ENCODE peak calls at places on chromosomes 5 and 9, in ten cellular contexts. G, T, H, X, K, L, U, F, Y and I are unnamed samples.

GRCh38 chr9:94212091-94212490 is 47.0 kb upstream of the ZNF169 start:
- DNase-seq in G (no peak), T (no peak), H (peak; percentile 81), X (no peak), K (no peak), L (no peak), U (no peak), F (no peak), Y (no peak), I (no peak)

GRCh38 chr5:140142802-140143201 is 17.1 kb downstream of the IGIP start:
- DNase-seq in G (no peak), T (no peak), H (no peak), X (no peak), K (no peak), L (no peak), U (peak; percentile 13), F (no peak), Y (no peak), I (no peak)

GRCh38 chr9:73745598-73745997 is 593.9 kb downstream of the ANXA1 start:
- DNase-seq in G (no peak), T (no peak), H (no peak), X (no peak), K (no peak), L (no peak), U (no peak), F (no peak), Y (no peak), I (no peak)

GRCh38 chr5:19125956-19126713 is 861.9 kb downstream of the CDH18 start:
- DNase-seq in G (no peak), T (no peak), H (peak; percentile 2), X (no peak), K (no peak), L (no peak), U (no peak), F (no peak), Y (no peak), I (no peak)

GRCh38 chr5:72752909-72753308 is 63.6 kb upstream of the TNPO1 start:
- DNase-seq in G (no peak), T (no peak), H (no peak), X (no peak), K (no peak), L (no peak), U (no peak), F (no peak), Y (no peak), I (no peak)

GRCh38 chr5:172732201-172732865 is 38.7 kb downstream of the DUSP1 start:
- DNase-seq in G (no peak), T (no peak), H (no peak), X (no peak), K (no peak), L (no peak), U (no peak), F (no peak), Y (no peak), I (no peak)

GRCh38 chr9:38720083-38720755 is at the start of gene FAM240B:
- DNase-seq in G (no peak), T (no peak), H (no peak), X (no peak), K (no peak), L (no peak), U (no peak), F (no peak), Y (no peak), I (no peak)

GRCh38 chr9:120478208-120478607 is 101.8 kb downstream of the CDK5RAP2 start:
- DNase-seq in G (no peak), T (peak; percentile 6), H (peak; percentile 13), X (no peak), K (no peak), L (no peak), U (no peak), F (no peak), Y (no peak), I (peak; percentile 32)

DNA sequence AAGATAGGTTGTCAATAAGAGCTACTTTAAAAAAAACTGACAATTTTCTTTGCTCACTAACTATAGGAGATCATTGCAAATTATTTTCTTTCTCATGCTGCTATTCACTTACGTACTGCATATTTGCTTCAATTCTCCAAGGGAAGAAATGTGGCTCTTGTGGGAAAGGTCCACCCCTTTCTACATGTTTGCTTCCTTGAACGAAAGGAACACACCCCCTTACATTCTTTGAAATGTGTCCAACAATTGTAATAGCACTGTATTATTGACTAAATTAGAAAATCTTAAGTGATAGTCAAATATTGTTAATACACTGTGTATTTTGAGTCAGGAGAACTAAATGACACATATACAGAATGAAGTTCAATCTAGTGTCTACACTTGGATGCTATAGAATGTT is 5.2 kb downstream of the MEF2C start:
- DNase-seq in G (no peak), T (no peak), H (no peak), X (no peak), K (no peak), L (no peak), U (no peak), F (no peak), Y (no peak), I (no peak)
- H3K4me3 ChIP-seq in G (no peak overlapping the region), T (no peak overlapping the region), H (no peak overlapping the region), X (peak overlapping the region; percentile 40), K (no peak overlapping the region), L (no peak overlapping the region), U (no peak overlapping the region), F (peak overlapping the region; percentile 93), Y (no peak overlapping the region), I (no peak overlapping the region)

GRCh38 chr5:1489754-1490153 is 34.0 kb downstream of the LPCAT1 start:
- DNase-seq in G (no peak), T (no peak), H (no peak), X (no peak), K (no peak), L (no peak), U (no peak), F (no peak), Y (no peak), I (no peak)

GRCh38 chr5:1490360-1490759 is 33.4 kb downstream of the LPCAT1 start:
- DNase-seq in G (no peak), T (no peak), H (no peak), X (no peak), K (no peak), L (no peak), U (no peak), F (peak; percentile 69), Y (no peak), I (no peak)

GRCh38 chr5:1486271-1486670 is 37.5 kb downstream of the LPCAT1 start:
- DNase-seq in G (no peak), T (no peak), H (no peak), X (no peak), K (no peak), L (no peak), U (no peak), F (no peak), Y (no peak), I (no peak)

GRCh38 chr5:1487079-1487764 is 36.5 kb downstream of the LPCAT1 start:
- DNase-seq in G (no peak), T (no peak), H (no peak), X (no peak), K (no peak), L (no peak), U (no peak), F (no peak), Y (no peak), I (no peak)

DNA sequence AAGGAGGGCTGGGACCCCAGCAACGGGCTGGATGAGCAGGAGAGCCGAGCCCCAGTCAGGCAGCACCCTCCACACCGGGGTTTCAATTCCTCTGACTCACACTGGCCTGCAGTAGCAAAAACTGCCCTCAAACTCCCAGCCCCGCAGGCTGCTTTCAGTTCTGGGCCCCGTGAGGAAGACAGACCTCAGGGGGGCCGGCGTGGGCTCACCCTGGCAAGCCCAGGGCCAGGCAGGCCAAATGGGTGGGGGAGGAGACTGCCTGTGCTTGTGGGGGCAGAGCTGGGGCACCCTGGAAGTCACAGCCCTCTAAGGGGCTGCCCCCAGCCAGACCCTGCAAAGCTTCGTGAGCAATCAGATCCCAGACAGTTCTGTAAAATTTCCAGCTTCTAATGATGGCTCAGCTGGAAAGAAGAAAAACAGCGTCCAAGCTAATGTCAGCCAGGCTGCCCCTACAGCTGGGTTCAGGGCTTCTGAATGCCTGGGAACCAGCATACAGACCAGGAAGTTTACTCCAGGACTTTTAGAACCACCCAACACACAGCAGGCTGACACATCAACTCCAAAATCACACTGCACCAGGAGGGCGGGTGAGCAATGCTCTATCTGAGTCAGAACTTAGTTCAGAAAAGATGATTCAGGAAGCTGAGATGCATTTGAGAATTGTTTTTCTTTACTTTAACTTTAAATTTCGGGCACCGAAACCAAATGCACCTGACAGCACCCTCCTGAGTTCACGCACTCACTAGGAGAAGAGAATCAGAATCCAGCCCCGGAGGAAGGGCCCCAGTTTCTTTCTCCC is 34.7 kb downstream of the LPCAT1 start:
- DNase-seq in G (no peak), T (no peak), H (peak; percentile 71), X (no peak), K (no peak), L (no peak), U (no peak), F (peak; percentile 75), Y (no peak), I (peak; percentile 33)
- H3K36me3 ChIP-seq in G (peaks cover 5% of the 10 kb centered on the region), T (no peaks in the 10 kb centered on the region), H (peaks cover 38% of the 10 kb centered on the region), X (peaks cover under 1% of the 10 kb centered on the region), K (peaks cover 87% of the 10 kb centered on the region), L (peaks cover 13% of the 10 kb centered on the region), U (peaks cover 48% of the 10 kb centered on the region), F (peaks cover 40% of the 10 kb centered on the region), Y (peaks cover 11% of the 10 kb centered on the region), I (no peaks in the 10 kb centered on the region)

DNA sequence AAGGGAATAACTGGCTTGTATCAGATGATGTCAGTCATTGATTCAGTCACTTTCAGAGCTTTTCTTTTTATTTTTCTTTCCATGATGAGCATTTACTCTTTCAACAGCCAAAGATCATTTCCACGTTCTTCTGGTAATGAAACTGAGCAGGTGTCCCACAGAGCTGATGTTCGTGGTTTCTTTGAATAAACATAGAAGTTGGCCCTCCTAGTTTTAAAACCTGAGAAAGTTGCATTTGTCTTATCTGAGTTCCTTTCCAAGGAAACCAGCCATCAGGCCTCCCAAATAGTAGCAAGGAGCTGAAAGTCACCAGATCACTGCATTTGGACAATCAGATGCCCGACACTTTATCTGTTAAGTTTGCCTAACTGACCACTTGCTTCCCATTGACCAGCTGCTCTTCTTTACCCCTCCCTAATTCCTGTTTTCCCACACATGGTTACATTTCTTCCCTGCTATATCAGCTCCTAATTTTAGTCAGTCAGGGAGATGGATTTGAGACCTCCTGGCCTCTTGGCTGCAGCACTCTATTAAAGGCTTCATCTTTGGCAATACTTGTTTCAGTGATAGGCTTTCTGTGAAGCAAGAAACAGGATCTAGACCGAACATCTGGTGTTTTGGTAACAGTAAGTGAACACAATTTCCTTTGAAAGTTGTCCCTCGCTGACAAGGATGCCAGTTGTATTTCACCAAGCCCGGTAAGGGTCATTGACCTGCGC is 420.8 kb downstream of the CHSY3 start:
- DNase-seq in G (no peak), T (no peak), H (peak; percentile 23), X (no peak), K (no peak), L (no peak), U (no peak), F (peak; percentile 9), Y (no peak), I (no peak)
- H3K4me3 ChIP-seq in G (no peak overlapping the region), T (no peak overlapping the region), H (no peak overlapping the region), X (no peak overlapping the region), K (no peak overlapping the region), L (no peak overlapping the region), U (no peak overlapping the region), F (no peak overlapping the region), Y (no peak overlapping the region), I (no peak overlapping the region)

DNA sequence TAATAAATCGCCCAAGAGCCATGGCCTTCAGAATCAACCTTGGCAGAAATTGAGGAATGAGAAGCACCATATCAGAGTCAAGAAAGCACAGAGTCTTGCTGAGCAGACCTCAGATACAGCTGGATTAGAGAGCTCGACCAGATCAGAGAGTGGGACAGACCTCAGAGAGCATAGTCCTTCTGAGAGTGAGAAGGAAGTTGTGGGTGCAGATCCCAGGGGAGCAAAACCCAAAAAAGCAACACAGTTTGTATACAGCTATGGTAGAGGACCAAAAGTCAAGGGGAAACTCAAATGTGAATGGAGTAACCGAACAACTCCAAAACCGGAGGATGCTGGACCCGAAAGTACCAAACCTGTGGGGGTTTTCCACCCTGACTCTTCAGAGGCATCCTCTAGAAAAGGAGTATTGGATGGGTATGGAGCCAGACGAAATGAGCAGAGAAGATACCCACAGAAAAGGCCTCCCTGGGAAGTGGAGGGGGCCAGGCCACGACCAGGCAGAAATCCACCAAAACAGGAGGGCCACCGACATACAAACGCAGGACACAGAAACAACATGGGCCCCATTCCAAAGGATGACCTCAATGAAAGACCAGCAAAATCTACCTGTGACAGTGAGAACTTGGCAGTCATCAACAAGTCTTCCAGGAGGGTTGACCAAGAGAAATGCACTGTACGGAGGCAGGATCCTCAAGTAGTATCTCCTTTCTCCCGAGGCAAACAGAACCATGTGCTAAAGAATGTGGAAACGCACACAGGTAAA is 4.5 kb downstream of the NFX1 start:
- DNase-seq in G (no peak), T (no peak), H (no peak), X (no peak), K (no peak), L (no peak), U (no peak), F (no peak), Y (no peak), I (no peak)
- H3K36me3 ChIP-seq in G (peaks cover 3% of the 10 kb centered on the region), T (no peaks in the 10 kb centered on the region), H (peaks cover 14% of the 10 kb centered on the region), X (no peaks in the 10 kb centered on the region), K (peaks cover 74% of the 10 kb centered on the region), L (peaks cover 31% of the 10 kb centered on the region), U (peaks cover 45% of the 10 kb centered on the region), F (peaks cover 10% of the 10 kb centered on the region), Y (peaks cover 10% of the 10 kb centered on the region), I (peaks cover 3% of the 10 kb centered on the region)